ENCODE peak calls at places on chromosomes 13 and 19, in four cellular contexts. T, D, Y and J are unnamed samples.
A peak's percentile ranks its signal among the peaks of the same experiment; 100 is the strongest.

GRCh38 chr13:35888327-35888940 is 242.7 kb downstream of the DCLK1 start:
- DNase-seq in Y (no peak), T (no peak), D (peak; percentile 18), J (no peak)

GRCh38 chr19:30423481-30423880 is 51.3 kb downstream of the ZNF536 start:
- DNase-seq in T (no peak), Y (no peak), D (no peak), J (no peak)

GRCh38 chr13:51339354-51339753 is at the start of gene SERPINE3:
- DNase-seq in Y (no peak), T (no peak), D (no peak), J (no peak)

GRCh38 chr13:39602614-39603366 is at the start of gene LHFPL6:
- DNase-seq in T (peak; percentile 73), Y (peak; percentile 85), D (peak; percentile 77), J (peak; percentile 72)

GRCh38 chr19:8468124-8468523 is 23.3 kb downstream of the HNRNPM start:
- DNase-seq in T (no peak), Y (no peak), D (no peak), J (no peak)

GRCh38 chr19:3338541-3339181 is 27.7 kb upstream of the NFIC start:
- DNase-seq in T (no peak), Y (no peak), D (no peak), J (no peak)

GRCh38 chr13:21583496-21583895 is 20.5 kb downstream of the MICU2 start:
- DNase-seq in D (peak; percentile 66), Y (no peak), T (no peak), J (peak; percentile 73)

GRCh38 chr13:95710313-95710712 is 33.4 kb downstream of the DNAJC3 start:
- DNase-seq in T (no peak), Y (no peak), D (peak; percentile 84), J (no peak)

GRCh38 chr19:409515-410242 is 732 bp upstream of the C2CD4C start:
- DNase-seq in T (no peak), D (no peak), Y (peak; percentile 73), J (no peak)

GRCh38 chr19:2325261-2326046 is 2.9 kb downstream of the LSM7 start:
- DNase-seq in Y (no peak), D (no peak), T (no peak), J (no peak)

GRCh38 chr13:21672811-21673591 is 2.1 kb downstream of the FGF9 start:
- DNase-seq in Y (no peak), T (peak; percentile 5), D (no peak), J (no peak)

GRCh38 chr19:13861714-13862531 is 15.0 kb upstream of the NANOS3 start:
- DNase-seq in D (peak; percentile 87), Y (peak; percentile 99), T (peak; percentile 88), J (peak; percentile 94)
- H3K14ac ChIP-seq in D (peak overlapping the region; percentile 97), Y (no peak overlapping the region), T (peak overlapping the region; percentile 63), J (peak overlapping the region; percentile 54)

GRCh38 chr13:20388184-20388583 is 137.5 kb downstream of the CRYL1 start:
- DNase-seq in T (no peak), Y (no peak), D (no peak), J (no peak)
- H3K9ac ChIP-seq in T (no peak overlapping the region), Y (no peak overlapping the region), D (no peak overlapping the region), J (no peak overlapping the region)

DNA sequence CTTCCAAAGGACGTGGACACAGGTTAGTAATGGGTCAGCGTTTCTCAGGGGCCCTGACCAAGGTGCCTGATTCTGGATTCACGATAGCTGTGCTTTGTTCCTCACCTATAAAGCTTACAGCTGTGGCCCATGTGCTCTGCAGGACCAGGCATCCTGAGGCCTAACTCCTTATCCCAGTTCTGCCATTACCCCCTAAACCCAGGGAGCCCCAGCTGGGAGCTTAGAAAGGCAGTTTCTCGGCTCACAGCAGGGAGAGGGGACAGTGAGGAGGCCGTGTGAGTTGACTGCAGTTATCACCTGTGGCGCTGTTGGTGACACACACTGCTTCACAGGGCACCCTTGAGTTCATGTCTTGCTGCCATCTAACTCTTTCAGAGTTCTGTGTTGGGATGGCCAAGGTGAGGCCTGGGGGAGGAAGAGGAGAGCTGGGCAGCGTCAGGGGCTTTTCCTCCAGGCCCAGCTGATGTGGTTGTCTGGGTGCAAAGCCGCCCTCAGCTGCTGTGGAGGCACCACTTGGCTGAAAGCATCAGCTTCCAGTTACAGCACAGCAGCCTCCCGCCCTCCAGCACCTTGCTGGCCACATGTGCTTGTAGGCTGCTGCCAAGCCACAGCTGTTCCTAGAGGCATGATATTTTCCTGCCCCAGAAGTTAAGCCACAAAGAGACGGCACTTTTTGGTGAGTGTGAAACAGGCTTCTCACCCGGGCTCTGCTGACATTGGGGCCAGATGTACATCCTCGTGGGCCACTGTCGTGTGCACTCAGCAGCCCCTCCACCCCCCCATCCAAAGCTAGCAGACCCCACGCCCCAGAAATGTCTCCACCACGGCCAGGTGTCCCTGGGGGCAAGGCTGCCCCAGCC is 99.6 kb upstream of the MCF2L start:
- DNase-seq in T (no peak), Y (no peak), D (peak; percentile 33), J (no peak)
- H3K14ac ChIP-seq in T (peak overlapping the region; percentile 47), Y (no peak overlapping the region), D (no peak overlapping the region), J (no peak overlapping the region)

GRCh38 chr13:99417151-99417820 is 84.0 kb upstream of the TM9SF2 start:
- DNase-seq in D (no peak), T (no peak), Y (no peak), J (peak; percentile 60)
- H3K9ac ChIP-seq in D (no peak overlapping the region), T (no peak overlapping the region), Y (no peak overlapping the region), J (no peak overlapping the region)

GRCh38 chr19:18131841-18132596 is 20.9 kb upstream of the PIK3R2 start:
- DNase-seq in Y (peak; percentile 88), T (no peak), D (no peak), J (peak; percentile 66)
- H3K14ac ChIP-seq in Y (no peak overlapping the region), T (no peak overlapping the region), D (no peak overlapping the region), J (no peak overlapping the region)

GRCh38 chr19:53091855-53092254 is 11.4 kb downstream of the ZNF160 start:
- DNase-seq in T (no peak), D (no peak), Y (no peak), J (no peak)

GRCh38 chr19:53091413-53091812 is 11.8 kb downstream of the ZNF160 start:
- DNase-seq in D (no peak), Y (peak; percentile 81), T (no peak), J (peak; percentile 95)

GRCh38 chr19:53092723-53093122 is 10.5 kb downstream of the ZNF160 start:
- DNase-seq in D (no peak), T (no peak), Y (no peak), J (no peak)

GRCh38 chr19:53094749-53095575 is 8.3 kb downstream of the ZNF160 start:
- DNase-seq in T (peak; percentile 54), D (no peak), Y (peak; percentile 80), J (peak; percentile 93)
- H3K9ac ChIP-seq in T (peak overlapping the region; percentile 18), D (no peak overlapping the region), Y (no peak overlapping the region), J (peak overlapping the region; percentile 3)

GRCh38 chr19:49057636-49058234 is at the start of gene CGB7:
- DNase-seq in T (peak; percentile 64), D (peak; percentile 35), Y (peak; percentile 92), J (peak; percentile 83)
- H3K14ac ChIP-seq in T (no peak within 1 kb of the TSS), D (peak within 1 kb of the TSS; percentile 68), Y (no peak within 1 kb of the TSS), J (no peak within 1 kb of the TSS)

DNA sequence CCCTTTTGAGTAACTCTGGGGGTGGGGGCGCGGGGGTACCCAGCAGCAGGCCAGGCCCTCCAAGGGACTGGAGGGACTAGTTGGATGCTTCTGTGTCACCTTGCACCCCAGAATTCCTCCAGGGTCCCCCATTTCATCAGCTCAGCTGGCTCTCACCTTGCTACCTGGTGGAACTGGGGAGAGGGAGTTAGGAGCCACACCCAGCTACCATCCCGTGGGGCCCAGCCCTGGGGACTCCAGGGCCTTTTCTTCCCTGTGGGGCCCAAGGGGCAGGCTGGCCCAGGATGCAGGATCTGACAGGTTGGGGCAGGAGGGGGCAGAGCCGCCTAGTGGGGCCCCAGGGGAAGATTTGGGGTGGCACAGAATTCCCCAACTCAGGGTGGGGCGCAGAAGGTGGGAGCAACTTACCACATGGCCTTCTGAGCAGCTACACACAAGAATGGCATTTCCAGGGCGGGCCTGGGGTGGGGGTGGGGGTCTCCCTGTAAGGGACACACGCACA is 32.8 kb upstream of the NANOS3 start:
- DNase-seq in T (no peak), D (no peak), Y (peak; percentile 53), J (no peak)
- H3K9ac ChIP-seq in T (no peak overlapping the region), D (no peak overlapping the region), Y (no peak overlapping the region), J (no peak overlapping the region)

GRCh38 chr13:97125810-97126738 is 96.1 kb upstream of the MBNL2 start:
- DNase-seq in T (no peak), D (peak; percentile 39), Y (no peak), J (no peak)
- H3K14ac ChIP-seq in T (no peak overlapping the region), D (peak overlapping the region; percentile 76), Y (no peak overlapping the region), J (no peak overlapping the region)